ENCODE peak calls at places on chromosome 10, in six cellular contexts. E is A549, W is HCT116, D is right lobe of liver, H is heart left ventricle, B is endothelial cell of umbilical vein. N is an unnamed sample.

GRCh38 chr10:100346351-100346764 is 675 bp upstream of the SCD start:
- DNase-seq in E (peak; percentile 75), W (peak; percentile 48), D (peak; percentile 92), H (peak; percentile 63), B (peak; percentile 84), N (peak; percentile 56)

GRCh38 chr10:1213707-1214675 is 157.8 kb downstream of the WDR37 start:
- DNase-seq in E (no peak), W (no peak), D (no peak), H (no peak), B (no peak), N (no peak)

GRCh38 chr10:124602121-124602561 is 140.5 kb downstream of the LHPP start:
- DNase-seq in E (no peak), W (no peak), D (no peak), H (no peak), B (no peak), N (no peak)

GRCh38 chr10:96075977-96076376 is 32.6 kb downstream of the CCNJ start:
- DNase-seq in E (no peak), W (no peak), D (no peak), H (no peak), B (no peak), N (no peak)

GRCh38 chr10:5557799-5558771 is 33.3 kb downstream of the CALML3 start:
- DNase-seq in E (no peak), W (no peak), D (no peak), H (no peak), B (no peak), N (no peak)

GRCh38 chr10:72691470-72692056 is 380 bp upstream of the MCU start:
- DNase-seq in E (no peak), W (peak; percentile 91), D (no peak), H (no peak), B (no peak), N (peak; percentile 87)

GRCh38 chr10:50312464-50313437 is 61.4 kb upstream of the ASAH2 start:
- DNase-seq in E (no peak), W (no peak), D (no peak), H (no peak), B (no peak), N (peak; percentile 14)

GRCh38 chr10:79405221-79405994 is 40.0 kb downstream of the ZCCHC24 start:
- DNase-seq in E (no peak), W (no peak), D (peak; percentile 31), H (peak; percentile 50), B (no peak), N (no peak)

GRCh38 chr10:96299383-96299782 is 4.9 kb upstream of the DNTT start:
- DNase-seq in E (no peak), W (no peak), D (no peak), H (no peak), B (peak; percentile 11), N (no peak)

GRCh38 chr10:73296946-73297345 is 44.5 kb upstream of the MRPS16 start:
- DNase-seq in E (no peak), W (no peak), D (no peak), H (no peak), B (no peak), N (no peak)

GRCh38 chr10:48384699-48384982 is 78.2 kb downstream of the MAPK8 start:
- DNase-seq in E (no peak), W (no peak), D (no peak), H (no peak), B (no peak), N (no peak)

GRCh38 chr10:22617516-22617915 is 96.9 kb downstream of the PIP4K2A start:
- DNase-seq in E (no peak), W (no peak), D (no peak), H (no peak), B (no peak), N (no peak)

GRCh38 chr10:58104419-58104818 is 163.3 kb downstream of the IPMK start:
- DNase-seq in E (no peak), W (no peak), D (no peak), H (no peak), B (no peak), N (no peak)

GRCh38 chr10:48215148-48215982 is 59.1 kb downstream of the FRMPD2 start:
- DNase-seq in E (peak; percentile 46), W (peak; percentile 28), D (peak; percentile 32), H (no peak), B (peak; percentile 57), N (peak; percentile 24)

DNA sequence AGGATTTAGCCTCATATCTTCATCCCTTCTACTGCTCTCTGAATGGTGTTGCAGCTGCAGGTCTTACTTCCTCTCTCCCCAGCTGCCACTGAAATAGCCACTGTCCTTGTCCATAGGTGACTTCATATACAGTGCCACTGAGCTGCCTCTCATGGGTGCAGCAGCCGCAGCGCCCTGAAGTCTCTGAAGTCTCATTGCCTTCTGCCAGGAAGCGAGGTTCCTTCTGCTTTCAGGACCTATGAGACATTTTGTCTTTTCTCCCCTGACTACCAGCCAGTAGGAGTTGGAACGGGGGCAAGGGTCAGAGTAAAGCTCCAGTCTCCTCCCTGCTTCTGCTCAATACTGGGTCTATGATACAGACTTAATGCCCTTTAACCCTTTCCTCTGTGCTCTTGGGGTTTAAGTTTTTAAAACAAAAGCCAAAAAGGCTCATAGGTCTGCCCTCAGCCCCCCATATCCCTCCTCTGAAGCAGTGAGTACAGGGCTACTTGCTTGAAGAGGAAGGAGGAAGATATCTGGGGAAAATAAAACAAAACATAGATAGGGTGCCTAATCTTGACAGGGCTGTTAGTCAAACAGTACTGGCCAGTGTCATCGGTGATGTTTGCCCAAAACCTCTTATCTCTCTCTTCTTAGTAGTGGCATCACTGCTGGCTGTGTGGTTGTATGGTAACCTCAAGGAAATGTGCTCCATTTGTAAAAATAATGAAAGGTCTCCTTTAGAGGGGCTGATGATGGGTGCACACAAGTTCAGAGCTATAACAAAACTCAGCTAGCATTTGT is 7.1 kb downstream of the PLCE1 start:
- DNase-seq in E (no peak), W (no peak), D (no peak), H (no peak), B (no peak), N (no peak)
- TF ChIP-seq POLR2A in E (no peak), W (no peak), D (no peak), H (no peak), B (no peak), N (no peak)

DNA sequence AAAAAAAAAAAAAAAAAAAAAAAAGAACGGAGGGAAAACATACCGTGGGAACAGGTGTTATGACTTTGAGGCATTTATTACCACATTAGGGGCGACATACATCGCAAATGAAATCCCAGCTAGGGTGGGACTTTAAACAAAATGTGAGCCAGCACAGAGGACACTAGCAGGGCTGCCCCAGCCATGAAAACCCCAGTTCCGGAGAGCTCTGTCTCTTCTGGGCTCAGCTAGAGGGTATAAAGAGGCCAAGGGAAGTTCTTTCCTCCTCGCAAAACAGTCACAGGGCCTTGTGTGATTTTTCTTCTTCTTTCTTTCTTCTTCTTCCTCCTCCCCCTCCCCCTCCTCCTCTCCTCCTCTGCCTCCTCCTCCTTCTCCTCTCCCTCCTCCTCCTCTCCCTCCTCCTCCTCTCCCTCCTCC is 59.9 kb upstream of the ECHDC3 start:
- DNase-seq in E (no peak), W (no peak), D (no peak), H (no peak), B (no peak), N (no peak)
- TF ChIP-seq POLR2A in E (no peak), W (no peak), D (no peak), H (no peak), B (no peak), N (no peak)

DNA sequence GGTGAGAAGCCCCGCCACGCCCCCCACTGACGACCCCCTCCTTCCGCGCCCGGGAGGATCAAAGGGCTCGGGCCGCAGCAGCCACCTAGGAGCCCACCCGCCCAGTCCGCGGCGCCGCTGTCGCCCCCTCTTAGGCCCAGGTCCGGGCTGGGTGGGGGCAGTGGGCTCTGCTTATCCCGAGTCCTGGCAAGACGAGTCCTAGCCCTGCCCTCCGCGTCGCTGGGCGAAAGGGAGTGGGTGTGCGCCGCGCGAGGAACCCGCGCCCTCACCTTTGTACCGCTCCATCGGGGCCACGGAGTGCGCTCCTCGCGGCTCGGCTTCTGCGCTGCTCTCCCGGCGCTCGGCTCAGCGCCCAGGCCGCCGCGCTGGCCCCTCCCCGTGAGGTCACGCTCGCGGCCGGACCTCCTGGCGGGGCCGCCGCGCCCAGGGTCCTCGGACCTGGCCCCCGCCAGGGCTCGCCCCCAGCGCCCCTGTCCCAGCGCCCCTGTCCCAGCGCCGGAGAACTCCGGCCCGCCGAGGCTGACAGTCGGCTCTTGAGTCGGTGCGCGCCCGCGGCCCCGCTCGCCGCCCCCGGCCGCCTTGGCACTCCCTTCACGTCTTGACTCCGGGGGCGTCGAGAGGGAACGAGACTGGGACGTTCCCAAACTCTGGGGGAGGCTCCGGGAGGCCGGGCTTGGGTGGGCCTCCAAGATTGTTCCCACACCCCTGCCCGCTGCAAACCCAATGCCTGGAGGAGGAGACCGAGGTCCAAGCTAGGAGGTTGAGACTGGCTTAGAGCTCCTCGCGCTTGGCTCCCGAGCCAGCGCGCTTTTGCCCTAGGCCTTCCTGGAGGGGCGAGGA is at the start of gene AFAP1L2:
- DNase-seq in E (peak; percentile 64), W (no peak), D (peak; percentile 36), H (peak; percentile 54), B (no peak), N (no peak)
- TF ChIP-seq POLR2A in E (peak; percentile 69), W (no peak), D (no peak), H (no peak), B (no peak), N (peak; percentile 16)

DNA sequence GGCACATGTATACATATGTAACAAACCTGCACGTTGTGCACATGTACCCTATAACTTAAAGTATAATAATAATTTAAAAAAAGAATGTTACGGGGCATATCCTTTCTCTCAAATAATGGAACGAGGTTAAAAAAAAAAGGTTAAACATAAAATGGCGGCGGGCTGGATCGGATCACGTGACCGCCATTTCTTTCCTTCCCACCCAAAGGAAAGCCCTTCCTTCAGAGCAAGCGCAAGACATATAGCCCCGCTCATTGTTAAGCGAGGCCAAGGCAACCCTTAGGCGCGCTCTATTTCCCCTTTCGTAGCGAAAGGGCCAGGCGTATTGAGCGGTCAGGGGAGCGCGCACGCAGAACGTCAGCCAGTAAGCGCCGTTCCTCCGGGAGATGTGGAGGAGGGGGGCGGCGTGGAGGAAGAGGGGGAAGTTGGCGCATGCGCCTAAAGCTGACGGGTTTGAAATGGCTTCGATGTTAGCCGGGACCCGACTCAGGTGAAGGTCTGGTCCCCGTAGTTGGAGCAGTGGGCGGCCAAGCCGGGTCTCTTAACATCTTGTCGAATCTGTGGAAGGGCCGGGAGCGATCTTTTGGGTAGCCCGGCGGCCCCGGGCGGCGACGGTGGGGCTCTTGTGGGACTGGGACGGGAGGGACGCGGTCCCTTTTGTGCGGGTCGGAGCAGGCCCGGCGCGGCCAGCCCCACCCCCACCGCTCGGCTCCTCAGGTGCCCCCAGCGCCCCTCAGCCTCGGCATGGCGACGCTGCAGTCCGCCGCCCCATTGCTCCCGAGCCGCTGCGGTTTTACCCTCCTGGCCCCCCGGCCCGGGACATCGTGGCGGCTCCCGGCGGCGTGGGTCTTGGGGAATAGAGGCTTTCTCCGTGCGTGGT is at the start of gene CCAR1:
- DNase-seq in E (peak; percentile 99), W (peak; percentile 97), D (peak; percentile 96), H (peak; percentile 98), B (peak; percentile 99), N (peak; percentile 96)
- TF ChIP-seq POLR2A in E (peak; percentile 78), W (peak; percentile 80), D (peak; percentile 73), H (no peak), B (peak; percentile 91), N (peak; percentile 83)

GRCh38 chr10:97687785-97688781 is 1.0 kb upstream of the AVPI1 start:
- DNase-seq in E (peak; percentile 84), W (no peak), D (no peak), H (no peak), B (peak; percentile 27), N (no peak)

GRCh38 chr10:97686301-97686961 is 610 bp downstream of the AVPI1 start:
- DNase-seq in E (peak; percentile 54), W (no peak), D (no peak), H (no peak), B (no peak), N (no peak)

GRCh38 chr10:97684866-97685394 is 2.1 kb downstream of the AVPI1 start:
- DNase-seq in E (no peak), W (no peak), D (no peak), H (no peak), B (no peak), N (no peak)

GRCh38 chr10:97685395-97685958 is 1.6 kb downstream of the AVPI1 start:
- DNase-seq in E (peak; percentile 79), W (peak; percentile 31), D (peak; percentile 40), H (peak; percentile 38), B (peak; percentile 32), N (no peak)

GRCh38 chr10:97686962-97687784 is at the start of gene AVPI1:
- DNase-seq in E (peak; percentile 99), W (peak; percentile 96), D (peak; percentile 99), H (peak; percentile 98), B (peak; percentile 98), N (peak; percentile 93)
- TF ChIP-seq POLR2A in E (peak; percentile 84), W (peak; percentile 56), D (peak; percentile 99), H (peak; percentile 87), B (peak; percentile 68), N (peak; percentile 64)